ENCODE peak calls at places on chromosome 10, in seven cellular contexts. N, A, H, M, I, W and L are unnamed samples.

GRCh38 chr10:103276941-103277712 is at the start of gene INA:
- DNase-seq in N (peak; percentile 45), A (peak; percentile 12), H (peak; percentile 87), M (peak; percentile 23), I (no peak), W (no peak), L (no peak)

GRCh38 chr10:10499839-10500238 is 517.8 kb upstream of the CELF2 start:
- DNase-seq in N (peak; percentile 77), A (no peak), H (no peak), M (peak; percentile 82), I (peak; percentile 6), W (peak; percentile 25), L (no peak)

GRCh38 chr10:5910323-5911100 is 20.5 kb downstream of the FBH1 start:
- DNase-seq in N (no peak), A (no peak), H (no peak), M (no peak), I (no peak), W (no peak), L (no peak)

GRCh38 chr10:52949899-52950298 is 177.3 kb upstream of the MBL2 start:
- DNase-seq in N (no peak), A (no peak), H (no peak), M (no peak), I (no peak), W (no peak), L (no peak)

GRCh38 chr10:96401036-96401435 is 42.2 kb upstream of the OPALIN start:
- DNase-seq in N (no peak), A (no peak), H (no peak), M (no peak), I (no peak), W (no peak), L (no peak)

GRCh38 chr10:78046711-78047269 is 13.1 kb downstream of the RPS24 start:
- DNase-seq in N (no peak), A (no peak), H (no peak), M (no peak), I (no peak), W (no peak), L (no peak)

GRCh38 chr10:18438356-18439126 is 212.8 kb downstream of the NSUN6 start:
- DNase-seq in N (no peak), A (no peak), H (no peak), M (no peak), I (no peak), W (no peak), L (no peak)

GRCh38 chr10:80468002-80468401 is 13.9 kb downstream of the TSPAN14 start:
- DNase-seq in N (no peak), A (peak; percentile 67), H (no peak), M (peak; percentile 50), I (no peak), W (no peak), L (no peak)

GRCh38 chr10:75774780-75775490 is 343.5 kb downstream of the LRMDA start:
- DNase-seq in N (no peak), A (no peak), H (no peak), M (no peak), I (no peak), W (no peak), L (no peak)

GRCh38 chr10:43377393-43377883 is 6.0 kb downstream of the FXYD4 start:
- DNase-seq in N (no peak), A (no peak), H (no peak), M (no peak), I (no peak), W (no peak), L (no peak)

GRCh38 chr10:13528875-13529713 is at the start of gene BEND7:
- DNase-seq in N (peak; percentile 42), A (peak; percentile 26), H (peak; percentile 86), M (no peak), I (no peak), W (no peak), L (no peak)

GRCh38 chr10:113958631-113959382 is 84.9 kb upstream of the ADRB1 start:
- DNase-seq in N (peak; percentile 95), A (peak; percentile 17), H (peak; percentile 87), M (peak; percentile 88), I (peak; percentile 96), W (peak; percentile 78), L (peak; percentile 69)